ENCODE peak calls at places on chromosomes 13 and 19, in five cellular contexts. X is neuronal stem cell; L is CD8-positive, alpha-beta memory T cell; S is fibroblast of lung; B is left ventricle myocardium inferior. T is an unnamed sample.

GRCh38 chr19:33403221-33403972 is 29.9 kb downstream of the CEBPG start:
- DNase-seq in X (no peak), L (no peak), S (no peak), B (no peak), T (peak; percentile 82)

GRCh38 chr13:77579971-77580370 is 44.5 kb downstream of the SCEL start:
- DNase-seq in X (no peak), L (no peak), S (no peak), B (no peak), T (no peak)

GRCh38 chr13:42836930-42837329 is 55.5 kb downstream of the FAM216B start:
- DNase-seq in X (no peak), L (no peak), S (peak; percentile 18), B (no peak), T (no peak)

GRCh38 chr13:59458908-59459579 is 704.7 kb downstream of the DIAPH3 start:
- DNase-seq in X (no peak), L (no peak), S (peak; percentile 88), B (no peak), T (no peak)

GRCh38 chr13:54091884-54092283 is 1063.3 kb downstream of the OLFM4 start:
- DNase-seq in X (no peak), L (no peak), S (no peak), B (no peak), T (no peak)

GRCh38 chr19:20558011-20558410 is 7.6 kb downstream of the ZNF737 start:
- DNase-seq in X (no peak), L (no peak), S (no peak), B (no peak), T (no peak)

GRCh38 chr19:30317403-30317802 is 54.8 kb upstream of the ZNF536 start:
- DNase-seq in X (no peak), L (no peak), S (no peak), B (no peak), T (no peak)

GRCh38 chr13:26529441-26529840 is 28.0 kb upstream of the WASF3 start:
- DNase-seq in X (peak; percentile 79), L (no peak), S (peak; percentile 58), B (peak; percentile 26), T (no peak)

GRCh38 chr19:50480281-50481111 is 3.8 kb upstream of the GARIN5A start:
- DNase-seq in X (no peak), L (no peak), S (no peak), B (no peak), T (peak; percentile 63)

GRCh38 chr19:6718111-6718740 is 2.2 kb downstream of the C3 start:
- DNase-seq in X (no peak), L (no peak), S (no peak), B (no peak), T (no peak)
- H3K4me3 ChIP-seq in X (no peak overlapping the region), L (no peak overlapping the region), S (no peak overlapping the region), B (peak overlapping the region; percentile 9), T (no peak overlapping the region)

DNA sequence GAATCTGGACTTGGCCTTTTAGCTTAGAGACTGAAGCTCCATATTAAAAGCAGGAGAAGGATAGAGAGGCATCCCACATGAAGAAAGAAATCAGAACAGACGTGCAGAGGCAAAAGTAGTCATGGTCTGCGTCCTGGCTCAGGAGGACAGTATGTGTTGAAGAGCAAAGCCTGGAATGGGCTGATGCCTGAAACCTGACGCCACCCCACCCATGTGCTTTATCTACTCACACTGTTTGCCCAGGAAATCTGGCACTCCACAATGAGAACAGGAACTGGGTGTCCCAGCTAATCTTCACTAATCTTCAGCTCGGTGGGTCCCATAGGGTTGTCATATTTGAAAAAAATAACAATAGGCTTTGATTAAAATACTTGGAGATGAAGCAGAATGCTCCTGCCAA is 549.0 kb upstream of the GPC6 start:
- DNase-seq in X (no peak), L (no peak), S (no peak), B (no peak), T (no peak)
- H3K27ac ChIP-seq in X (no peak overlapping the region), L (no peak overlapping the region), S (no peak overlapping the region), B (no peak overlapping the region), T (no peak overlapping the region)

GRCh38 chr13:99548448-99548847 is 47.2 kb downstream of the TM9SF2 start:
- DNase-seq in X (no peak), L (no peak), S (no peak), B (no peak), T (no peak)

GRCh38 chr13:99546878-99547277 is 45.6 kb downstream of the TM9SF2 start:
- DNase-seq in X (no peak), L (no peak), S (no peak), B (no peak), T (no peak)

GRCh38 chr13:99545979-99546378 is 44.7 kb downstream of the TM9SF2 start:
- DNase-seq in X (no peak), L (no peak), S (no peak), B (no peak), T (no peak)

GRCh38 chr13:99540530-99540929 is 39.3 kb downstream of the TM9SF2 start:
- DNase-seq in X (no peak), L (no peak), S (peak; percentile 3), B (no peak), T (no peak)

GRCh38 chr13:99542788-99543406 is 41.6 kb downstream of the TM9SF2 start:
- DNase-seq in X (no peak), L (peak; percentile 29), S (no peak), B (no peak), T (no peak)
- H3K4me1 ChIP-seq in X (no peaks in the 10 kb centered on the region), L (peaks cover 42% of the 10 kb centered on the region), S (no peaks in the 10 kb centered on the region), B (no peaks in the 10 kb centered on the region), T (peaks cover 13% of the 10 kb centered on the region)

GRCh38 chr13:76000131-76000530 is 364.0 kb downstream of the LMO7 start:
- DNase-seq in X (peak; percentile 9), L (no peak), S (no peak), B (no peak), T (no peak)
- H3K4me3 ChIP-seq in X (no peak overlapping the region), L (no peak overlapping the region), S (no peak overlapping the region), B (no peak overlapping the region), T (no peak overlapping the region)

DNA sequence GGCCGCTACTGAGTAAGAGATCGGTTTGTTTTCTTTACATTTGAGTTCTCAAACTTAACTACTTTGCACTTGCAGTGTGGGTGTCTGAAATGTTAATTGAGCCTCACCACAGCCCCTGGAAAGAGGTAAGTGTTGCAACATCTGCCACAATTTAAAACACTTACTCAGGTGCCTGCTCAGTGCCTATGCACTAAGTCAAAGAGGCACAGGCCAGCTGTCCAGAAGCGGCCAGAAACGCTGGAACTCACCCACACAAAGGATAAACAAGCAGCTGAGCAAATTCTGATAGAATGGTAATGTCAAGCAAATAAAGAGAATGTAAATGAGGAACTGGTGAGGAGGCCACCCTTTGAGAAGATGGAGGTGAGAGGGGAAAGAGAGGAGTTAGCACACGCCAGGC is 67.8 kb upstream of the SERP2 start:
- DNase-seq in X (peak; percentile 6), L (no peak), S (peak; percentile 78), B (no peak), T (no peak)
- H3K27ac ChIP-seq in X (no peak overlapping the region), L (no peak overlapping the region), S (peak overlapping the region; percentile 96), B (peak overlapping the region; percentile 86), T (peak overlapping the region; percentile 72)

DNA sequence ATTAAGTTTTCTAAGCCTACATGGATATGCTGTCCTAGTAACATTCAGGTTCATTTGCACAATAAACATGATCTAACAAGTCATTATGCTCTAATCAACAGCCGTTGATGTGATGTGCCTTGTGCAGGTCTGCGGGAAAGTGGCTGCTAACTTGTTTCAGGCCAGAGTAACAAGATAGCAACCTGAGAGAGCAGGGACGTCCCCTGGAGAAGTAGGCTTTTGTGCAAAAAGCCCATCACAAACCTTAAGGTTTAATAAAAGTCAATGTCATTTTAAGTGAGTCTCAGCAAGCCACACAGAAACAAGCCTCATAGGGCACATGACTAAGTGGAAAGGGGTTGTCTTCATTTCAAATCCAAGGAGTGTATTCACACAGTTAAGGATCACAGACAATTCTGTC is 17.6 kb downstream of the FOXO1 start:
- DNase-seq in X (no peak), L (no peak), S (no peak), B (no peak), T (no peak)
- H3K4me1 ChIP-seq in X (peaks cover 38% of the 10 kb centered on the region), L (peaks cover 90% of the 10 kb centered on the region), S (no peaks in the 10 kb centered on the region), B (peaks cover 89% of the 10 kb centered on the region), T (peaks cover 55% of the 10 kb centered on the region)

GRCh38 chr19:4575978-4576933 is 16.8 kb upstream of the SEMA6B start:
- DNase-seq in X (no peak), L (peak; percentile 52), S (peak; percentile 29), B (peak; percentile 68), T (peak; percentile 80)
- H3K4me3 ChIP-seq in X (no peak overlapping the region), L (no peak overlapping the region), S (no peak overlapping the region), B (peak overlapping the region; percentile 9), T (no peak overlapping the region)

GRCh38 chr19:17848598-17849292 is 963 bp upstream of the JAK3 start:
- DNase-seq in X (no peak), L (no peak), S (no peak), B (no peak), T (no peak)
- H3K27ac ChIP-seq in X (no peak overlapping the region), L (no peak overlapping the region), S (no peak overlapping the region), B (peak overlapping the region; percentile 75), T (peak overlapping the region; percentile 85)

GRCh38 chr13:98983182-98983581 is 5.3 kb upstream of the DOCK9 start:
- DNase-seq in X (no peak), L (no peak), S (no peak), B (no peak), T (no peak)
- H3K4me1 ChIP-seq in X (no peaks in the 10 kb centered on the region), L (peaks cover 44% of the 10 kb centered on the region), S (no peaks in the 10 kb centered on the region), B (peaks cover 40% of the 10 kb centered on the region), T (peaks cover 10% of the 10 kb centered on the region)